ENCODE peak calls at places on chromosome 19, in six cellular contexts. One of them, this sample, is unnamed.

GRCh38 chr19:38445362-38445761 is 11.9 kb downstream of the RYR1 start:
- DNase-seq in mesenchymal stem cell: no peak
- DNase-seq in H9: no peak
- DNase-seq in neuronal stem cell: no peak
- DNase-seq in IMR-90: no peak
- DNase-seq in H1: no peak
- DNase-seq in this sample: no peak

GRCh38 chr19:4636151-4636717 is 3.1 kb upstream of the TNFAIP8L1 start:
- DNase-seq in mesenchymal stem cell: peak; percentile 52
- DNase-seq in H9: peak; percentile 82
- DNase-seq in neuronal stem cell: peak; percentile 78
- DNase-seq in IMR-90: peak; percentile 34
- DNase-seq in H1: no peak
- DNase-seq in this sample: peak; percentile 68

GRCh38 chr19:518292-519231 is 11.3 kb downstream of the TPGS1 start:
- DNase-seq in mesenchymal stem cell: peak; percentile 92
- DNase-seq in H9: peak; percentile 82
- DNase-seq in neuronal stem cell: peak; percentile 50
- DNase-seq in IMR-90: peak; percentile 63
- DNase-seq in H1: no peak
- DNase-seq in this sample: no peak

GRCh38 chr19:18167975-18168645 is 5.5 kb upstream of the IFI30 start:
- DNase-seq in mesenchymal stem cell: peak; percentile 47
- DNase-seq in H9: no peak
- DNase-seq in neuronal stem cell: no peak
- DNase-seq in IMR-90: peak; percentile 16
- DNase-seq in H1: no peak
- DNase-seq in this sample: no peak

GRCh38 chr19:29609636-29610035 is 3.6 kb downstream of the POP4 start:
- DNase-seq in mesenchymal stem cell: no peak
- DNase-seq in H9: no peak
- DNase-seq in neuronal stem cell: no peak
- DNase-seq in IMR-90: no peak
- DNase-seq in H1: no peak
- DNase-seq in this sample: no peak

GRCh38 chr19:45097776-45098520 is 5.0 kb downstream of the PPP1R37 start:
- DNase-seq in mesenchymal stem cell: peak; percentile 97
- DNase-seq in H9: no peak
- DNase-seq in neuronal stem cell: no peak
- DNase-seq in IMR-90: peak; percentile 98
- DNase-seq in H1: no peak
- DNase-seq in this sample: peak; percentile 32

GRCh38 chr19:39032164-39032918 is at the start of gene FBXO27:
- DNase-seq in mesenchymal stem cell: no peak
- DNase-seq in H9: peak; percentile 94
- DNase-seq in neuronal stem cell: peak; percentile 26
- DNase-seq in IMR-90: no peak
- DNase-seq in H1: no peak
- DNase-seq in this sample: peak; percentile 20

GRCh38 chr19:19591133-19591825 is 27.2 kb downstream of the PBX4 start:
- DNase-seq in mesenchymal stem cell: peak; percentile 99
- DNase-seq in H9: peak; percentile 50
- DNase-seq in neuronal stem cell: no peak
- DNase-seq in IMR-90: peak; percentile 99
- DNase-seq in H1: peak; percentile 39
- DNase-seq in this sample: peak; percentile 69

GRCh38 chr19:38118176-38118575 is 105.8 kb downstream of the DPF1 start:
- DNase-seq in mesenchymal stem cell: no peak
- DNase-seq in H9: no peak
- DNase-seq in neuronal stem cell: no peak
- DNase-seq in IMR-90: no peak
- DNase-seq in H1: no peak
- DNase-seq in this sample: no peak

GRCh38 chr19:45137179-45137761 is 23.5 kb downstream of the NKPD1 start:
- DNase-seq in mesenchymal stem cell: no peak
- DNase-seq in H9: no peak
- DNase-seq in neuronal stem cell: no peak
- DNase-seq in IMR-90: no peak
- DNase-seq in H1: no peak
- DNase-seq in this sample: no peak

GRCh38 chr19:1101337-1101698 is 2.5 kb upstream of the GPX4 start:
- DNase-seq in mesenchymal stem cell: no peak
- DNase-seq in H9: no peak
- DNase-seq in neuronal stem cell: no peak
- DNase-seq in IMR-90: no peak
- DNase-seq in H1: no peak
- DNase-seq in this sample: no peak

GRCh38 chr19:53812335-53812734 is 11.8 kb downstream of the NLRP12 start:
- DNase-seq in mesenchymal stem cell: no peak
- DNase-seq in H9: peak; percentile 55
- DNase-seq in neuronal stem cell: no peak
- DNase-seq in IMR-90: no peak
- DNase-seq in H1: no peak
- DNase-seq in this sample: no peak

GRCh38 chr19:53538378-53539109 is 599 bp downstream of the ZNF331 start:
- DNase-seq in mesenchymal stem cell: no peak
- DNase-seq in H9: peak; percentile 33
- DNase-seq in neuronal stem cell: no peak
- DNase-seq in IMR-90: no peak
- DNase-seq in H1: no peak
- DNase-seq in this sample: no peak

GRCh38 chr19:14413765-14414171 is 5.4 kb downstream of the DDX39A start:
- DNase-seq in mesenchymal stem cell: no peak
- DNase-seq in H9: no peak
- DNase-seq in neuronal stem cell: no peak
- DNase-seq in IMR-90: peak; percentile 50
- DNase-seq in H1: no peak
- DNase-seq in this sample: no peak

GRCh38 chr19:44608391-44608821 is 5.0 kb upstream of the IGSF23 start:
- DNase-seq in mesenchymal stem cell: peak; percentile 48
- DNase-seq in H9: no peak
- DNase-seq in neuronal stem cell: no peak
- DNase-seq in IMR-90: peak; percentile 69
- DNase-seq in H1: no peak
- DNase-seq in this sample: peak; percentile 77

GRCh38 chr19:18263324-18264215 is 10.7 kb downstream of the IQCN start:
- DNase-seq in mesenchymal stem cell: no peak
- DNase-seq in H9: no peak
- DNase-seq in neuronal stem cell: no peak
- DNase-seq in IMR-90: no peak
- DNase-seq in H1: no peak
- DNase-seq in this sample: no peak

GRCh38 chr19:49570997-49571676 is 9.2 kb downstream of the NOSIP start:
- DNase-seq in mesenchymal stem cell: no peak
- DNase-seq in H9: peak; percentile 67
- DNase-seq in neuronal stem cell: no peak
- DNase-seq in IMR-90: no peak
- DNase-seq in H1: no peak
- DNase-seq in this sample: no peak

GRCh38 chr19:38247126-38247525 is 9.0 kb downstream of the PPP1R14A start:
- DNase-seq in mesenchymal stem cell: no peak
- DNase-seq in H9: no peak
- DNase-seq in neuronal stem cell: no peak
- DNase-seq in IMR-90: no peak
- DNase-seq in H1: no peak
- DNase-seq in this sample: no peak

GRCh38 chr19:35439921-35440320 is 8.1 kb upstream of the FFAR2 start:
- DNase-seq in mesenchymal stem cell: no peak
- DNase-seq in H9: no peak
- DNase-seq in neuronal stem cell: no peak
- DNase-seq in IMR-90: no peak
- DNase-seq in H1: no peak
- DNase-seq in this sample: no peak

GRCh38 chr19:19026299-19026971 is 6.9 kb downstream of the SUGP2 start:
- DNase-seq in mesenchymal stem cell: no peak
- DNase-seq in H9: no peak
- DNase-seq in neuronal stem cell: no peak
- DNase-seq in IMR-90: no peak
- DNase-seq in H1: no peak
- DNase-seq in this sample: no peak

GRCh38 chr19:5289060-5289990 is 51.3 kb downstream of the PTPRS start:
- DNase-seq in mesenchymal stem cell: no peak
- DNase-seq in H9: no peak
- DNase-seq in neuronal stem cell: no peak
- DNase-seq in IMR-90: no peak
- DNase-seq in H1: no peak
- DNase-seq in this sample: no peak

GRCh38 chr19:1213391-1214286 is 8.1 kb downstream of the STK11 start:
- DNase-seq in mesenchymal stem cell: peak; percentile 90
- DNase-seq in H9: no peak
- DNase-seq in neuronal stem cell: no peak
- DNase-seq in IMR-90: peak; percentile 58
- DNase-seq in H1: no peak
- DNase-seq in this sample: peak; percentile 39

GRCh38 chr19:28586501-28586900 is 626.5 kb downstream of the UQCRFS1 start:
- DNase-seq in mesenchymal stem cell: no peak
- DNase-seq in H9: no peak
- DNase-seq in neuronal stem cell: no peak
- DNase-seq in IMR-90: no peak
- DNase-seq in H1: no peak
- DNase-seq in this sample: no peak

GRCh38 chr19:28581468-28581770 is 631.5 kb downstream of the UQCRFS1 start:
- DNase-seq in mesenchymal stem cell: no peak
- DNase-seq in H9: no peak
- DNase-seq in neuronal stem cell: no peak
- DNase-seq in IMR-90: no peak
- DNase-seq in H1: no peak
- DNase-seq in this sample: no peak

GRCh38 chr19:28585796-28586195 is 627.2 kb downstream of the UQCRFS1 start:
- DNase-seq in mesenchymal stem cell: no peak
- DNase-seq in H9: no peak
- DNase-seq in neuronal stem cell: no peak
- DNase-seq in IMR-90: no peak
- DNase-seq in H1: no peak
- DNase-seq in this sample: no peak

GRCh38 chr19:28582344-28582743 is 630.6 kb downstream of the UQCRFS1 start:
- DNase-seq in mesenchymal stem cell: no peak
- DNase-seq in H9: no peak
- DNase-seq in neuronal stem cell: no peak
- DNase-seq in IMR-90: no peak
- DNase-seq in H1: no peak
- DNase-seq in this sample: no peak

DNA sequence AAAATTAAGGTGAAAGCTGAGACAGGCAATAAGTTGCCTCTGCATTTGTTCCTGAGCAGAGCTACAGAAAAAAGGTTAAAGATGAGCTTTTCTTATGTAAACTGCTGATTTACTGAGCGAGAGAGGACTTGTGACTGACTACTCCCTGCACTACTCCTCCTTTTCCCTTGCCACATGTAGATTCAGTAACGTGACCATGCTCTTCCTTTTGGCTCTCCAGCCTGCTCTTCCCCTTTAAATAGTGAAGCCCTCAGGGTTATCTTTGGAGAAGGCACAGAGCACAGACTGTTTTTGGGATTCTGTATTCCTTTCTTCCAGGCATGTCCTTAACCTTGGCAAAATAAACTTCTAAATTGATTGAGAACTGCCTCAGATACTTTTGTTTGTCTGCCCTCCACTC is 630.1 kb downstream of the UQCRFS1 start:
- DNase-seq in mesenchymal stem cell: no peak
- DNase-seq in H9: no peak
- DNase-seq in neuronal stem cell: no peak
- DNase-seq in IMR-90: no peak
- DNase-seq in H1: no peak
- DNase-seq in this sample: no peak
- H4K91ac ChIP-seq in mesenchymal stem cell: no peak overlapping the region
- H4K91ac ChIP-seq in H9: no peak overlapping the region
- H4K91ac ChIP-seq in neuronal stem cell: no peak overlapping the region
- H4K91ac ChIP-seq in IMR-90: no peak overlapping the region
- H4K91ac ChIP-seq in H1: no peak overlapping the region
- H4K91ac ChIP-seq in this sample: no peak overlapping the region

DNA sequence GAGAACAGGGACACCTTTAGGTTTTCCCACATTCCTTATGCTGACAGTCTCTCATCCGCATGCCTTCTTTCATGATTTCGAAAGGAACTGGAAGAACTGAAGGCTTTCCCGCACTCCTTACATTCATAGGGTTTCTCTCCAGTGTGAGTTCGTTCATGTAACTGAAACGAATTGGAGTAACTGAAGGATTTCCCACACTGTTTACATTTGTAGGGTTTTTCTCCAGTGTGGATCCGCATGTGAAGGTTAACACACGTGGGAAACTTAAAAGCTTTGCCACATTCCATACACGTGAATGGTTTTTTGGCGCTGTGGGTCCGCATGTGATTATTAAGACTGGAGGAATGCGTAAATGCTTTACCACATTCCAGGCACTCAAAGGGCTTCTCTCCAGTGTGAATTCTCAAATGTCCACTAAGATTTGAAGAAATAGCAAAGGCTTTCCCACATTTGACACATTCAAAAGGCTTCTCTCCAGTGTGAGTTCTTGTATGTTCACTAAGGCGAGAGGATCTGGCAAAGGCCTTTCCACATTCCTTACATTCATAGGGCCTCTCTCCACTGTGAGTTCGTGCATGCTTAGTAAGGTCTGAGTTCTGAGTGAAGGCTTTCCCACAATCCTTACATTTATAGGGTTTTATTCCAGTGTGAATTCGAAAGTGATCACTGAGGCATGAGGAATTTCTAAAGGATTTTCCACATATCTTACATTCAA is 22.0 kb downstream of the ZNF266 start:
- DNase-seq in mesenchymal stem cell: no peak
- DNase-seq in H9: no peak
- DNase-seq in neuronal stem cell: no peak
- DNase-seq in IMR-90: no peak
- DNase-seq in H1: no peak
- DNase-seq in this sample: peak; percentile 5
- H3K9me3 ChIP-seq in mesenchymal stem cell: peaks cover 96% of the 10 kb centered on the region
- H3K9me3 ChIP-seq in H9: peaks cover 83% of the 10 kb centered on the region
- H3K9me3 ChIP-seq in neuronal stem cell: peaks cover 71% of the 10 kb centered on the region
- H3K9me3 ChIP-seq in IMR-90: peaks cover 66% of the 10 kb centered on the region
- H3K9me3 ChIP-seq in H1: peaks cover 74% of the 10 kb centered on the region
- H3K9me3 ChIP-seq in this sample: peaks cover 26% of the 10 kb centered on the region

GRCh38 chr19:43028866-43029265 is 2.6 kb upstream of the PSG11 start:
- DNase-seq in mesenchymal stem cell: no peak
- DNase-seq in H9: no peak
- DNase-seq in neuronal stem cell: no peak
- DNase-seq in IMR-90: no peak
- DNase-seq in H1: no peak
- DNase-seq in this sample: no peak
- H4K91ac ChIP-seq in mesenchymal stem cell: no peak overlapping the region
- H4K91ac ChIP-seq in H9: no peak overlapping the region
- H4K91ac ChIP-seq in neuronal stem cell: no peak overlapping the region
- H4K91ac ChIP-seq in IMR-90: peak overlapping the region; percentile 52
- H4K91ac ChIP-seq in H1: no peak overlapping the region
- H4K91ac ChIP-seq in this sample: no peak overlapping the region

GRCh38 chr19:57688011-57688763 is 6.4 kb downstream of the ZNF551 start:
- DNase-seq in mesenchymal stem cell: no peak
- DNase-seq in H9: peak; percentile 3
- DNase-seq in neuronal stem cell: no peak
- DNase-seq in IMR-90: no peak
- DNase-seq in H1: no peak
- DNase-seq in this sample: peak; percentile 22
- H3K9me3 ChIP-seq in mesenchymal stem cell: peaks cover 74% of the 10 kb centered on the region
- H3K9me3 ChIP-seq in H9: peaks cover 47% of the 10 kb centered on the region
- H3K9me3 ChIP-seq in neuronal stem cell: peaks cover 94% of the 10 kb centered on the region
- H3K9me3 ChIP-seq in IMR-90: peaks cover 75% of the 10 kb centered on the region
- H3K9me3 ChIP-seq in H1: peaks cover 57% of the 10 kb centered on the region
- H3K9me3 ChIP-seq in this sample: peaks cover 13% of the 10 kb centered on the region

GRCh38 chr19:3632098-3632497 is 5.5 kb upstream of the CACTIN start:
- DNase-seq in mesenchymal stem cell: no peak
- DNase-seq in H9: no peak
- DNase-seq in neuronal stem cell: no peak
- DNase-seq in IMR-90: no peak
- DNase-seq in H1: no peak
- DNase-seq in this sample: no peak
- H4K91ac ChIP-seq in mesenchymal stem cell: no peak overlapping the region
- H4K91ac ChIP-seq in H9: no peak overlapping the region
- H4K91ac ChIP-seq in neuronal stem cell: no peak overlapping the region
- H4K91ac ChIP-seq in IMR-90: no peak overlapping the region
- H4K91ac ChIP-seq in H1: no peak overlapping the region
- H4K91ac ChIP-seq in this sample: no peak overlapping the region